ENCODE peak calls at places on chromosomes 6 and 20, in five cellular contexts. T is B cell, M is bronchial epithelial cell, V is fibroblast of the aortic adventitia, R is foreskin fibroblast. B is an unnamed sample.

GRCh38 chr6:123945386-123945785 is 141.7 kb downstream of the NKAIN2 start:
- DNase-seq in T (no peak), M (no peak), V (no peak), R (no peak), B (no peak)

GRCh38 chr20:9119776-9120175 is 50.9 kb downstream of the PLCB4 start:
- DNase-seq in T (no peak), M (peak), V (no peak), R (no peak), B (no peak)

GRCh38 chr6:104256547-104257144 is 603.1 kb downstream of the HACE1 start:
- DNase-seq in T (no peak), M (no peak), V (no peak), R (no peak), B (no peak)

GRCh38 chr20:52102126-52102525 is 89.5 kb downstream of the ZFP64 start:
- DNase-seq in T (no peak), M (no peak), V (no peak), R (no peak), B (no peak)

GRCh38 chr20:35514371-35514960 is 15.0 kb downstream of the C20orf173 start:
- DNase-seq in T (no peak), M (no peak), V (no peak), R (no peak), B (no peak)

GRCh38 chr20:21714297-21715192 is 9.1 kb downstream of the PAX1 start:
- DNase-seq in T (no peak), M (no peak), V (no peak), R (no peak), B (no peak)

GRCh38 chr6:70686548-70687133 is 19.0 kb downstream of the SMAP1 start:
- DNase-seq in T (peak), M (peak), V (peak), R (peak), B (peak)

GRCh38 chr6:135331002-135331401 is 149.9 kb downstream of the MYB start:
- DNase-seq in T (no peak), M (no peak), V (no peak), R (no peak), B (peak)

DNA sequence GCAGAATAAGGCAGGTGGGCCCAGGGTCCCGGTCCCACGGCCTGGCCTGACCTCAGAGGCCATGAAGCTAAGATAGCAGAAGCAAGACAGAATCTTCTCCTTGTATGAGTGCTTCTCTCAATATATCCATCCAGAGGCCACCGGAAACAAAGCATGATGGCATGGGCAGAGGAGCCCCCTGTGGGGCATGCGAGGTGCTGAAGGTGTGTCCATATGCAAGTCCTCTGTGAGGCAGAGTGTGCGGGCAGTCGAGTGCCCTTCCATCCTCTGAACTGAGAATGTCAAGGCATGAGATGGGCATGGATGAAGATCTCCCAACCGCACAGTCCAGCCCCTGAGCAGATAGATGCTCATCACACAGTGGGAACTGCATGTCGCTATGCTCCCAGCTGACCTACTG is 9.8 kb upstream of the GGTLC1 start:
- DNase-seq in T (no peak), M (no peak), V (no peak), R (no peak), B (no peak)
- TF ChIP-seq CTCF in T (no peak), M (no peak), V (no peak), R (no peak), B (no peak)

DNA sequence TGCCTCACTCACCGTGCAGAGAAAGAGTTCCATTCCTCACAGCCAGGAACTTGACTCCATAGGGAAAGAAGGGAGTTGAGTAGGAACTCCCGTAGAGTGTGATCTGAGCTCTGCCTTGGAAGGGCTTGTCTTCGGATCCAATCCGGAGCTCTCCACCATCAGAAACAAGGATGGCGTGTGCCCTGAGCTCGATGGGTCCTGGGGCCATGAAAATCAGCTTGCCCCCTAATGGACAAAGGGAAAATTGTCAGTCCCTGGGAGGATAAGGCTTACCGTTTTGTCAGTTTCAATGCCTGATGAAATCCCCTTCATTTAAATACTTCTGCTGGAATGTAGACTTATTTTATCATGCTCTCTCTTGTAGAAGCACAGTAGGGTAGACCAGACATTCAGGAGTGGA is 153.3 kb downstream of the PKHD1 start:
- DNase-seq in T (no peak), M (peak), V (no peak), R (no peak), B (peak)
- TF ChIP-seq CTCF in T (no peak), M (peak), V (no peak), R (no peak), B (peak)

GRCh38 chr6:170429457-170429856 is 122.9 kb downstream of the FAM120B start:
- DNase-seq in T (no peak), M (no peak), V (peak), R (no peak), B (no peak)
- TF ChIP-seq CTCF in T (no peak), M (no peak), V (peak), R (no peak), B (no peak)

GRCh38 chr20:11755071-11755881 is 162.4 kb upstream of the BTBD3 start:
- DNase-seq in T (no peak), M (no peak), V (peak), R (peak), B (no peak)
- TF ChIP-seq CTCF in T (no peak), M (no peak), V (no peak), R (no peak), B (no peak)

DNA sequence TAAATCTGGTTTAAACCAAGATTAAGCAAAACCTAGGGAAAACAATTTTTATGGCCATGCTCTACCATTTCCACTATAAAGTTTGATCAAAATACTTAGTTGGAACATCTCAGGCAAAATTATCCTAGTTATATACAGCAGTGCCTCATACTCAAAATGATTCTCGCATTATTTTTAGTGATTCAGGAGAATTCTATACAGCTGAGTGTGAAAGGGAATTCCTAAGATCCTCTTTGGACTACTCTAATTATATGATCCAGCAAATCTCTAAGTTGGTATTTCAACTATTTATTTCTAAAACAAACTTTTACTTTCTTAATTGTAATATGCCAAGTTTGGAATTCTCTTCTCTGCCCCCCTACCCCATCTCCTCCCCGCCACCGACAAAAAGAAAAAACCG is 8.6 kb downstream of the DTNBP1 start:
- DNase-seq in T (no peak), M (no peak), V (no peak), R (no peak), B (no peak)
- TF ChIP-seq CTCF in T (no peak), M (no peak), V (no peak), R (no peak), B (no peak)

B was measured in GM10248.